ENCODE peak calls at places on chromosomes 13 and 19, in ten cellular contexts. L is transverse colon; K is thoracic aorta; R is psoas muscle; P is breast epithelium; E is OCI-LY7; X is tibial nerve; A is BE2C; D is CD8-positive, alpha-beta memory T cell; Z is stomach. Q is an unnamed sample.
A peak's percentile ranks its signal among the peaks of the same experiment; 100 is the strongest.

GRCh38 chr13:110853235-110853721 is 61.6 kb downstream of the ANKRD10 start:
- DNase-seq in K (no peak), Z (no peak), D (no peak), L (no peak), E (no peak), A (no peak), R (no peak), X (no peak), P (no peak), Q (no peak)

GRCh38 chr19:33152178-33152577 is 20.3 kb downstream of the WDR88 start:
- DNase-seq in Z (no peak), P (no peak), R (no peak), E (no peak), A (no peak), K (no peak), D (no peak), L (no peak), X (no peak), Q (no peak)

GRCh38 chr19:30670011-30670329 is 297.8 kb downstream of the ZNF536 start:
- DNase-seq in R (no peak), L (no peak), Z (peak; percentile 19), P (no peak), D (no peak), A (no peak), E (no peak), K (no peak), X (no peak), Q (no peak)

GRCh38 chr19:18233224-18233825 is 7.1 kb upstream of the PDE4C start:
- DNase-seq in K (no peak), R (peak; percentile 66), E (peak; percentile 37), L (peak; percentile 38), X (no peak), D (peak; percentile 34), P (no peak), Z (peak; percentile 45), A (peak; percentile 56), Q (no peak)

GRCh38 chr13:60448907-60449510 is 52.0 kb downstream of the TDRD3 start:
- DNase-seq in E (peak; percentile 38), X (peak; percentile 70), R (no peak), D (no peak), K (no peak), A (peak; percentile 23), P (no peak), L (no peak), Z (no peak), Q (no peak)

GRCh38 chr13:33471182-33471581 is 185.6 kb upstream of the STARD13 start:
- DNase-seq in R (no peak), L (no peak), D (no peak), X (no peak), Z (no peak), A (no peak), P (no peak), K (no peak), E (no peak), Q (no peak)

GRCh38 chr19:39647918-39648317 is 7.8 kb upstream of the LGALS16 start:
- DNase-seq in P (no peak), E (no peak), X (no peak), R (no peak), D (no peak), A (no peak), Z (no peak), K (no peak), L (no peak), Q (no peak)

GRCh38 chr19:51064534-51065220 is at the start of gene KLK13:
- DNase-seq in L (no peak), P (no peak), X (no peak), D (no peak), A (no peak), R (no peak), K (no peak), E (no peak), Z (peak; percentile 49), Q (no peak)

GRCh38 chr13:25085125-25085742 is 10.7 kb upstream of the PABPC3 start:
- DNase-seq in D (no peak), P (no peak), R (no peak), K (no peak), E (peak; percentile 59), A (peak; percentile 46), X (peak; percentile 54), L (peak; percentile 9), Z (peak; percentile 29), Q (no peak)

GRCh38 chr13:106919093-106919492 is 351.2 kb upstream of the ARGLU1 start:
- DNase-seq in K (no peak), A (no peak), Z (no peak), X (no peak), D (no peak), L (no peak), E (peak; percentile 88), R (no peak), P (no peak), Q (no peak)

GRCh38 chr19:40279120-40279551 is 6.0 kb downstream of the AKT2 start:
- DNase-seq in E (no peak), D (no peak), A (no peak), P (no peak), L (peak; percentile 26), K (no peak), Z (no peak), X (peak; percentile 50), R (peak; percentile 87), Q (peak; percentile 54)

GRCh38 chr13:67095621-67096020 is 134.5 kb downstream of the PCDH9 start:
- DNase-seq in A (no peak), Z (no peak), E (no peak), R (no peak), L (no peak), K (no peak), P (no peak), D (no peak), X (no peak), Q (no peak)

GRCh38 chr19:6536138-6536671 is 5.4 kb downstream of the TNFSF9 start:
- DNase-seq in Z (peak; percentile 50), R (peak; percentile 78), L (peak; percentile 74), X (no peak), A (peak; percentile 70), P (no peak), D (peak; percentile 90), K (no peak), E (peak; percentile 100), Q (no peak)

GRCh38 chr13:82739881-82740280 is 1142.4 kb downstream of the SLITRK1 start:
- DNase-seq in A (no peak), R (no peak), D (no peak), E (no peak), K (no peak), X (no peak), P (no peak), Z (no peak), L (no peak), Q (no peak)

DNA sequence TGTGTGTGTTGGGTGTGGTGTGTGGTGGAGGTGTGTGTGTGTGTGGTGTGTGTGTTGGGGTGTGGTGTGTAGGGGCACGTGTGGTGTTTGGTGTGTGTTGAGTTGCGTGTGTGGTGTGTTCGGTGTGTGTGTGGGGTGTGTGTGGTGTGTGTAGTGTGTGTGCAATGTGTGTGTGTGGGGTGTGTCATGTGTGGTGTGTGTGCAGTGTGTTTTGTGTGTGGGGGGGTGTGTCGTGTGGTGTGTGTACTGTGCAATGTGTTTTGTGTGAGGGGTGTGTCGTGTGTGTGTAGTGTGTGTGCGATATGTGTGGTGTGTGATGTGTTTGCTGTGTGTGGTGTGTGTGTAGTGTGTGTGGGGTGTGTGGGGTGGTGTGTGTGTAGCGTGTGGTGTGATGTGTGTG is 6.0 kb upstream of the KPTN start:
- DNase-seq in X (no peak), P (no peak), D (no peak), R (peak; percentile 30), E (no peak), K (no peak), Z (no peak), A (no peak), L (no peak), Q (no peak)
- H3K4me1 ChIP-seq in X (no peaks in the 10 kb centered on the region), P (no peaks in the 10 kb centered on the region), D (peaks cover 8% of the 10 kb centered on the region), R (peaks cover under 1% of the 10 kb centered on the region), E (peaks cover 43% of the 10 kb centered on the region), K (no peaks in the 10 kb centered on the region), Z (peaks cover 3% of the 10 kb centered on the region), A (peaks cover 14% of the 10 kb centered on the region), L (peaks cover 1% of the 10 kb centered on the region), Q (no peaks in the 10 kb centered on the region)

GRCh38 chr19:1259873-1260748 is 9.0 kb upstream of the CIRBP start:
- DNase-seq in X (no peak), P (no peak), R (no peak), L (peak; percentile 63), E (peak; percentile 64), D (peak; percentile 63), K (no peak), Z (no peak), A (no peak), Q (no peak)
- H3K4me1 ChIP-seq in X (no peaks in the 10 kb centered on the region), P (peaks cover 22% of the 10 kb centered on the region), R (peaks cover 52% of the 10 kb centered on the region), L (peaks cover 79% of the 10 kb centered on the region), E (peaks cover 67% of the 10 kb centered on the region), D (peaks cover 73% of the 10 kb centered on the region), K (peaks cover 56% of the 10 kb centered on the region), Z (peaks cover 68% of the 10 kb centered on the region), A (peaks cover 42% of the 10 kb centered on the region), Q (peaks cover 31% of the 10 kb centered on the region)

DNA sequence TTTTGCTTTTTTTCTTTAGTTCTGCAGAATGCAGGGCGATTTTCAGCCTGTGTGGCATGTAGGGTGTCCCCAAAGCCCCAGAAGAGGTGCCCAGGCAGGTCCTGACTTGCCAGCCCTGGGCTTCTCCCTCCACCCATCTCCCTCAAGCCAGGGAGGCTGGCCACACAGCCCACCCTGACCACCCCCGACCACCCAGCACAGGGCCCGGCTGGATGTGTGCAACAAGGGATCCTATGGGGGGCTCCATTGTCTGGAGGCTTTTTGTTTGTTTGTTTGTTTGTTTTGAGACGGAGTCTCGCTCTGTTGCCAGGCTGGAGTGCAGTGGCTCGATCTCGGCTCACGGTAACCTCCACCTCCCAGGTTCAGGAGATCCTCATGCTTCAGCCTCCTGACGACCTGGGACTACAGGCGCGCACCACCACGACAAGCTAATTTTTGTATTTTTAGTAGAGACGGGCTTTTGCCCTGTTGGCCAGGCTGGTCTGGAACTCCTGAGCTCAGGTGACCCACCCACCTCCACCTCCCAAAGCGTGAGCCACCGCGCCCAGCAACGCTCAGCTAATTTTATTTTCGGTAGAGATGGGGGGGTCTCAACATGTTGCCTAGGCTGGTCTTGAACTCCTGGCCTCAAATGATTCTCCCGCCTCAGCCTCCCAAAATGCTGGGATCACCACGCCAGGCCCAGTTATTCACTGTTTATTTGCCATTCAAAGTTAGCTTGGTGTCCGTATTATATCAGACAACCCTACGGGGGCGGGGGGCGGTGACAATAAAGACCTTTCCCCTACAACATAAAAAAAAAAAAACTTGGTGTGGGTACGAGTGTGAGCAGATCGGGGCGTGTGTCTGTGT is 7.8 kb upstream of the MKNK2 start:
- DNase-seq in X (no peak), Z (no peak), A (no peak), L (peak; percentile 12), P (no peak), E (no peak), K (no peak), D (no peak), R (peak; percentile 47), Q (no peak)
- H3K4me1 ChIP-seq in X (peaks cover 10% of the 10 kb centered on the region), Z (peaks cover 68% of the 10 kb centered on the region), A (peaks cover 18% of the 10 kb centered on the region), L (peaks cover 82% of the 10 kb centered on the region), P (peaks cover 23% of the 10 kb centered on the region), E (peaks cover 81% of the 10 kb centered on the region), K (peaks cover 29% of the 10 kb centered on the region), D (peaks cover 68% of the 10 kb centered on the region), R (peaks cover 57% of the 10 kb centered on the region), Q (peaks cover 42% of the 10 kb centered on the region)

GRCh38 chr19:58385313-58386165 is 1.5 kb upstream of the RPS5 start:
- DNase-seq in R (peak; percentile 57), P (no peak), L (no peak), Z (no peak), K (no peak), A (no peak), D (no peak), E (no peak), X (no peak), Q (peak; percentile 44)
- H3K4me1 ChIP-seq in R (peaks cover 36% of the 10 kb centered on the region), P (peaks cover 12% of the 10 kb centered on the region), L (peaks cover 42% of the 10 kb centered on the region), Z (peaks cover 31% of the 10 kb centered on the region), K (peaks cover 18% of the 10 kb centered on the region), A (peaks cover 7% of the 10 kb centered on the region), D (peaks cover 29% of the 10 kb centered on the region), E (peaks cover 42% of the 10 kb centered on the region), X (no peaks in the 10 kb centered on the region), Q (peaks cover 9% of the 10 kb centered on the region)